ENCODE peak calls at places on chromosomes 7 and 10, in nine cellular contexts. G, Q, B, O, I, A, U, P and F are unnamed samples.

GRCh38 chr7:130180571-130180971 is 24.6 kb downstream of the TMEM209 start:
- DNase-seq in P (no peak), G (no peak), A (no peak), O (peak; percentile 74), B (no peak), U (no peak), I (no peak), Q (peak; percentile 85), F (no peak)

GRCh38 chr10:65735382-65735781 is 1190.5 kb upstream of the LRRTM3 start:
- DNase-seq in A (no peak), I (no peak), P (no peak), O (no peak), U (no peak), Q (no peak), B (no peak), G (no peak), F (no peak)

GRCh38 chr7:106679153-106679931 is 18.4 kb upstream of the CCDC71L start:
- DNase-seq in P (no peak), A (peak; percentile 73), B (peak; percentile 61), I (no peak), U (no peak), O (peak; percentile 73), G (no peak), Q (peak; percentile 29), F (peak; percentile 1)

GRCh38 chr7:134421998-134422397 is 36.9 kb downstream of the AKR1B1 start:
- DNase-seq in O (no peak), G (no peak), A (no peak), P (no peak), I (no peak), B (no peak), U (no peak), Q (no peak), F (no peak)

GRCh38 chr10:29039091-29039490 is 249.8 kb upstream of the LYZL1 start:
- DNase-seq in P (no peak), A (peak; percentile 8), Q (no peak), G (no peak), O (no peak), U (no peak), B (no peak), I (no peak), F (no peak)

GRCh38 chr10:60524541-60524940 is 134.9 kb upstream of the ANK3 start:
- DNase-seq in I (no peak), Q (peak; percentile 52), A (peak; percentile 14), G (no peak), U (no peak), O (peak; percentile 89), B (peak; percentile 32), P (peak; percentile 20), F (peak; percentile 93)

GRCh38 chr10:127563718-127564553 is 14.8 kb downstream of the NPS start:
- DNase-seq in B (no peak), A (no peak), Q (no peak), O (peak; percentile 5), U (no peak), I (no peak), P (no peak), G (no peak), F (no peak)

GRCh38 chr7:116792813-116793212 is 69.6 kb upstream of the CAPZA2 start:
- DNase-seq in I (no peak), Q (no peak), B (no peak), P (no peak), A (no peak), O (no peak), U (no peak), G (no peak), F (no peak)

GRCh38 chr10:38605153-38605661 is 511.1 kb downstream of the ZNF37A start:
- DNase-seq in Q (no peak), A (no peak), U (no peak), I (peak; percentile 39), O (no peak), G (no peak), P (no peak), B (no peak), F (no peak)

GRCh38 chr7:50667789-50668226 is 102.6 kb upstream of the DDC start:
- DNase-seq in G (no peak), A (no peak), P (no peak), Q (peak; percentile 3), I (no peak), U (peak; percentile 71), B (peak; percentile 49), O (peak; percentile 28), F (no peak)

GRCh38 chr10:70584941-70585544 is 17.5 kb downstream of the PRF1 start:
- DNase-seq in P (no peak), O (peak; percentile 21), U (no peak), I (peak; percentile 21), G (no peak), B (no peak), A (no peak), Q (no peak), F (no peak)

GRCh38 chr7:6416516-6417145 is 31.1 kb downstream of the DAGLB start:
- DNase-seq in I (no peak), U (no peak), P (no peak), Q (peak; percentile 50), A (no peak), G (no peak), B (no peak), O (peak; percentile 70), F (peak; percentile 36)

GRCh38 chr10:107918171-107918570 is 753.7 kb upstream of the SORCS1 start:
- DNase-seq in I (no peak), B (no peak), U (no peak), A (no peak), O (no peak), G (no peak), Q (no peak), P (no peak), F (no peak)

GRCh38 chr7:102992820-102993531 is 80.2 kb downstream of the LRRC17 start:
- DNase-seq in U (no peak), G (no peak), O (peak; percentile 72), P (peak; percentile 26), Q (peak; percentile 87), I (no peak), A (peak; percentile 53), B (peak; percentile 82), F (peak; percentile 48)

GRCh38 chr10:15202639-15203038 is 34.1 kb upstream of the NMT2 start:
- DNase-seq in O (no peak), P (no peak), I (no peak), U (no peak), A (no peak), Q (no peak), G (no peak), B (no peak), F (no peak)

GRCh38 chr10:45418859-45419672 is 45.0 kb downstream of the ALOX5 start:
- DNase-seq in I (peak; percentile 87), U (peak; percentile 66), A (no peak), B (peak; percentile 72), P (no peak), O (peak; percentile 27), Q (peak; percentile 10), G (peak; percentile 35), F (no peak)

GRCh38 chr10:45416603-45417002 is 42.6 kb downstream of the ALOX5 start:
- DNase-seq in O (no peak), A (no peak), P (no peak), G (no peak), U (no peak), B (no peak), Q (no peak), I (no peak), F (no peak)

GRCh38 chr10:45417746-45418145 is 43.7 kb downstream of the ALOX5 start:
- DNase-seq in B (no peak), A (no peak), I (no peak), Q (no peak), P (no peak), U (no peak), G (no peak), O (no peak), F (no peak)

GRCh38 chr10:45419673-45420020 is 45.6 kb downstream of the ALOX5 start:
- DNase-seq in O (no peak), I (no peak), B (no peak), P (no peak), A (no peak), Q (no peak), G (no peak), U (no peak), F (no peak)

DNA sequence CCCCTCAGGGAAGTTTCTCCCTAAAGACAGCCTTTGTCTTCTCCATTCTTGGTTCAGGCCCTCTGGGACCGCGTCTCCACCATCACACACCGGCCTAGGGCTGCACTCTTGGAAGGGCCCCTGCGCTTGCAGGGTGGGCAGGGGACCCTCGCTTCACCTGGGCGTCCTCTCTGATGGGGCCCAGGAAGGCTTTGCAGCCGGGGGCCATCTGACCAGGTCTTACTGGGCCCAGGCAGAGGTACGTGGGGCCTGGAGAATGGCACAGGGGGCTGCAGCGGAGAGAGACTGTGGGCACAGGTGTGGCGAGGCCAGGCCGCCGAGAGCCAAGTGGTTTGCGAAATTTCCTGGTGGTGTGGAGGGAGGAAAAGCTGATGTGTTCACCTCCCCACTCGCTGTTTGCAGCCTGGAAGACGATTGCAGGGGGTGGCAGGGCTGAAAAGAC is 44.4 kb downstream of the ALOX5 start:
- DNase-seq in G (no peak), O (no peak), P (no peak), B (no peak), Q (no peak), A (no peak), U (no peak), I (no peak), F (no peak)
- H3K4me3 ChIP-seq in G (peak overlapping the region; percentile 68), O (peak overlapping the region; percentile 44), P (no peak overlapping the region), B (peak overlapping the region; percentile 54), Q (no peak overlapping the region), A (peak overlapping the region; percentile 50), U (peak overlapping the region; percentile 40), I (no peak overlapping the region), F (peak overlapping the region; percentile 49)

GRCh38 chr10:132836832-132837540 is 51.0 kb upstream of the NKX6-2 start:
- DNase-seq in I (peak; percentile 78), G (peak; percentile 57), Q (peak; percentile 4), A (no peak), P (no peak), B (peak; percentile 37), U (no peak), O (peak; percentile 23), F (no peak)
- H3K4me3 ChIP-seq in I (no peak overlapping the region), G (no peak overlapping the region), Q (no peak overlapping the region), A (no peak overlapping the region), P (no peak overlapping the region), B (no peak overlapping the region), U (no peak overlapping the region), O (no peak overlapping the region), F (no peak overlapping the region)

GRCh38 chr7:127347567-127348246 is 44.8 kb downstream of the ZNF800 start:
- DNase-seq in I (peak; percentile 89), G (peak; percentile 77), O (peak; percentile 52), A (no peak), U (peak; percentile 18), P (peak; percentile 10), B (peak; percentile 71), Q (peak; percentile 61), F (peak; percentile 13)
- H3K4me3 ChIP-seq in I (peak overlapping the region; percentile 21), G (peak overlapping the region; percentile 46), O (peak overlapping the region; percentile 41), A (peak overlapping the region; percentile 39), U (peak overlapping the region; percentile 23), P (peak overlapping the region; percentile 55), B (peak overlapping the region; percentile 44), Q (peak overlapping the region; percentile 33), F (peak overlapping the region; percentile 51)

DNA sequence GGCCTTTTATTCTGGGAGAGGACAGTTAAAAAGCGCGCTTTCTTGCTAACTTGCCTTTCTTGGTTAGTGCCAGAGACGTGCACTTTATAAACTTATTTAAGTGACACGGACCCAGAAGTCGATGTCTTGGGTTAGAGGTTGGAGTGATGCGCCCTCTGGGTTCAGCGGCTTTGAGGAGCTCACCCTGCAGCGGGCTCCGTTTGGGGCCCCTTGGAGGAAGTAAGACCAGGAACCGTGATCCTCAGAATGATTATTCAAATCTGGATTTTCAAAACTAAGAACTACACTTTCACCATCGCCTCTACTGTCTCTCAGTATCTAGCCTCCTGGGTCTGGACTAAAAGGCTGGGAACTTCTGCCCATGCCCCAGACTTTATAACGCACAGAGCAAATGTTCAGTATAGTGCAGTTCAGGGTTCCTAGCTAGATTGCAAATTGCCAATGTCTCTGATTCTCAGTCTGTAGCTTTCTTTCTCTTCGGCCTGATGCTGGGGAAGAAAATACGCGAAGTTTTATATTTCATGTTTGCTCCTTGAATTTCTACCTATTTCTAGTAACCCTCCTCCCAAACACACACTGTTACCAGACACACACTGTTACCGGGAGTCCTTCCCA is 18.6 kb upstream of the SMO start:
- DNase-seq in B (no peak), Q (no peak), G (peak; percentile 14), U (no peak), A (no peak), O (no peak), I (no peak), P (no peak), F (no peak)
- H3K4me3 ChIP-seq in B (peak overlapping the region; percentile 46), Q (no peak overlapping the region), G (peak overlapping the region; percentile 46), U (peak overlapping the region; percentile 47), A (peak overlapping the region; percentile 42), O (peak overlapping the region; percentile 45), I (peak overlapping the region; percentile 85), P (peak overlapping the region; percentile 57), F (peak overlapping the region; percentile 49)